ENCODE peak calls at places on chromosomes 12 and 14, in four cellular contexts. U, A, Z and M are unnamed samples.
A peak's percentile ranks its signal among the peaks of the same experiment; 100 is the strongest.

GRCh38 chr14:72710212-72710611 is 183.7 kb downstream of the DPF3 start:
- DNase-seq in U (no peak), A (peak; percentile 34), Z (no peak), M (peak; percentile 69)

GRCh38 chr12:47970843-47971242 is 7.4 kb downstream of the TMEM106C start:
- DNase-seq in U (no peak), A (no peak), Z (no peak), M (no peak)

GRCh38 chr12:93015970-93016751 is 87.1 kb upstream of the EEA1 start:
- DNase-seq in U (no peak), A (peak; percentile 33), Z (no peak), M (no peak)

GRCh38 chr12:123533672-123534643 is at the start of gene RILPL1:
- DNase-seq in U (peak; percentile 25), A (peak; percentile 27), Z (peak; percentile 77), M (peak; percentile 42)

GRCh38 chr12:1630827-1631591 is 2.0 kb downstream of the WNT5B start:
- DNase-seq in U (no peak), A (peak; percentile 77), Z (no peak), M (peak; percentile 37)

GRCh38 chr14:42513837-42514236 is 907.2 kb downstream of the LRFN5 start:
- DNase-seq in U (no peak), A (no peak), Z (no peak), M (no peak)

GRCh38 chr14:38578278-38578681 is 322.4 kb upstream of the CLEC14A start:
- DNase-seq in U (no peak), A (peak; percentile 38), Z (no peak), M (peak; percentile 59)

GRCh38 chr12:31874961-31875608 is 84.1 kb upstream of the RESF1 start:
- DNase-seq in U (peak; percentile 50), A (peak; percentile 56), Z (peak; percentile 76), M (peak; percentile 62)

GRCh38 chr12:39145175-39145999 is 240.0 kb upstream of the CPNE8 start:
- DNase-seq in U (no peak), A (peak; percentile 47), Z (peak; percentile 77), M (peak; percentile 1)

GRCh38 chr12:121805800-121806555 is 2.2 kb downstream of the SETD1B start:
- DNase-seq in U (no peak), A (no peak), Z (peak; percentile 48), M (no peak)

GRCh38 chr14:74667758-74668157 is 45.1 kb downstream of the AREL1 start:
- DNase-seq in U (no peak), A (peak; percentile 45), Z (no peak), M (peak; percentile 45)

GRCh38 chr14:78152246-78153068 is 17.7 kb upstream of the NRXN3 start:
- DNase-seq in U (no peak), A (no peak), Z (no peak), M (no peak)

GRCh38 chr14:102262894-102263462 is 42.0 kb downstream of the MOK start:
- DNase-seq in U (no peak), A (peak; percentile 59), Z (peak; percentile 54), M (no peak)

GRCh38 chr12:8057839-8058238 is 8.3 kb downstream of the C3AR1 start:
- DNase-seq in U (no peak), A (peak; percentile 63), Z (no peak), M (peak; percentile 77)

GRCh38 chr12:77932216-77932615 is 101.5 kb downstream of the NAV3 start:
- DNase-seq in U (no peak), A (no peak), Z (no peak), M (no peak)
- TF ChIP-seq CTCF in U (no peak), A (peak; percentile 21), Z (no peak), M (no peak)

DNA sequence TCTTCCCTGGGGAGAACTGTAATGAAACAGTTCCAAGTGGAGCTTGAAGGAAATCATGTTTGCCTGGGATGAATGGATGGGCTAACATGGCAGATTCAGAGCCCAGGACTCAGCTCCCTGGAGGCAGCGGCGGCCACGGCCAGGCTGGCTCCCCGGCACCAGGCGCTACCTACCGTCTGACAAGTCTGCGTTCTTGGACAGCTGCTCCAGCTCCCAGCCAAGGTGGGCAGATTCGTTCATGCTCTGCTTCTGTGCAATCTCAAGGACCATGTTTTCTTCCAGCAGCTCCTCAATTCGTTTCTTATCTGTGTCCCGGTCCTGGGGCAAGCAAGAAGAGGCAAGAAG is 80.1 kb upstream of the GPR68 start:
- DNase-seq in U (no peak), A (no peak), Z (no peak), M (no peak)
- H3K4me3 ChIP-seq in U (no peak overlapping the region), A (no peak overlapping the region), Z (no peak overlapping the region), M (no peak overlapping the region)

GRCh38 chr12:54701940-54702592 is 53.9 kb upstream of the DCD start:
- DNase-seq in U (no peak), A (peak; percentile 32), Z (peak; percentile 55), M (peak; percentile 52)
- TF ChIP-seq CTCF in U (peak; percentile 84), A (peak; percentile 59), Z (peak; percentile 70), M (peak; percentile 65)

GRCh38 chr14:89368490-89369477 is 48.2 kb downstream of the FOXN3 start:
- DNase-seq in U (no peak), A (no peak), Z (no peak), M (no peak)

GRCh38 chr14:89364316-89364715 is 52.7 kb downstream of the FOXN3 start:
- DNase-seq in U (no peak), A (no peak), Z (no peak), M (no peak)

GRCh38 chr14:89365071-89365801 is 51.8 kb downstream of the FOXN3 start:
- DNase-seq in U (peak; percentile 40), A (no peak), Z (no peak), M (no peak)

GRCh38 chr14:89367449-89368120 is 49.4 kb downstream of the FOXN3 start:
- DNase-seq in U (no peak), A (no peak), Z (no peak), M (no peak)

GRCh38 chr14:89366580-89367448 is 50.2 kb downstream of the FOXN3 start:
- DNase-seq in U (no peak), A (no peak), Z (no peak), M (no peak)
- H3K4me3 ChIP-seq in U (no peak overlapping the region), A (no peak overlapping the region), Z (no peak overlapping the region), M (no peak overlapping the region)

DNA sequence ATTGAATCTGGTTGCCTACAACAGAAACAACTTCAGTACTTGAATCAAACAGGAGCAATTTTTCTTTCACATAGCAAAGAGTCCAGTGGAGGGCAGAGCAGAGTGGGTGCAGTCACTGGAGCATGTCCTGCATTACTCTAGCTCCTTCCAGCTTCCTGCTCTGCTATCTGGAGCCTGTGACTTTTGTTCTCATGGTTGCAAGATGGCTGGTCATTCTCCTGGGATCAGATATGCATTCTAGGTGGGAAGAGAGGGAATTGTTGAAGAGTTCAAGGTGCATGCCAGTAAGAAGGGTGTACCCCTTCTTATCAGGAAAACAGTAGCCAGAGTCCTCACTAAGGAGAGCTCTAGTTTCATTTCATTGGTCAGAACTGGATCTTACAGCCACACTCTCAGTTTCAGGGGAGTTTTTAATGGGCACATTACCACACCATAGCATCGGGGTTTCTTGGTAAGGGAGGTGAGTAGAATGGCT is 8.0 kb downstream of the IFT43 start:
- DNase-seq in U (no peak), A (no peak), Z (no peak), M (no peak)
- TF ChIP-seq CTCF in U (no peak), A (no peak), Z (no peak), M (no peak)